ENCODE peak calls at places on chromosomes 11 and 22, in eight cellular contexts. F is GM12878, E is HepG2, G is HCT116, M is Panc1, A is GM23338, N is K562, L is upper lobe of left lung. Q is an unnamed sample.

GRCh38 chr11:101187748-101188147 is 58.1 kb upstream of the PGR start:
- ATAC-seq in F (no peak), E (no peak), G (no peak), M (no peak), A (no peak), N (no peak), L (no peak), Q (no peak)

GRCh38 chr11:43944761-43945311 is 2.4 kb downstream of the C11orf96 start:
- ATAC-seq in F (peak), E (peak), G (peak), M (peak), A (peak), N (peak), L (peak), Q (peak)

GRCh38 chr22:21837184-21837979 is 30.1 kb downstream of the MAPK1 start:
- ATAC-seq in F (no peak), E (peak), G (peak), M (no peak), A (peak), N (peak), L (no peak), Q (peak)

GRCh38 chr11:121965330-121965729 is 150.7 kb downstream of the BLID start:
- ATAC-seq in F (no peak), E (no peak), G (no peak), M (no peak), A (no peak), N (no peak), L (no peak), Q (no peak)

GRCh38 chr11:73950869-73951710 is at the start of gene DNAJB13:
- ATAC-seq in F (peak), E (peak), G (peak), M (peak), A (peak), N (peak), L (peak), Q (no peak)

GRCh38 chr11:104883342-104883741 is 14.9 kb downstream of the CASP12 start:
- ATAC-seq in F (no peak), E (no peak), G (no peak), M (no peak), A (no peak), N (no peak), L (no peak), Q (no peak)

GRCh38 chr11:115527534-115528125 is 23.4 kb upstream of the CADM1 start:
- ATAC-seq in F (no peak), E (no peak), G (no peak), M (no peak), A (peak), N (no peak), L (no peak), Q (no peak)

GRCh38 chr22:45150139-45150538 is 13.6 kb upstream of the NUP50 start:
- ATAC-seq in F (no peak), E (no peak), G (no peak), M (no peak), A (no peak), N (no peak), L (no peak), Q (no peak)

GRCh38 chr11:30798547-30799236 is 212.5 kb upstream of the MPPED2 start:
- ATAC-seq in F (no peak), E (no peak), G (no peak), M (no peak), A (no peak), N (no peak), L (no peak), Q (no peak)

GRCh38 chr11:68049509-68050370 is 10.9 kb downstream of the TCIRG1 start:
- ATAC-seq in F (no peak), E (peak), G (no peak), M (no peak), A (peak), N (no peak), L (no peak), Q (no peak)

GRCh38 chr11:68051191-68052136 is 12.6 kb downstream of the TCIRG1 start:
- ATAC-seq in F (no peak), E (peak), G (no peak), M (peak), A (peak), N (no peak), L (no peak), Q (no peak)

GRCh38 chr11:68050371-68050841 is 11.6 kb downstream of the TCIRG1 start:
- ATAC-seq in F (no peak), E (peak), G (no peak), M (no peak), A (no peak), N (no peak), L (no peak), Q (no peak)

GRCh38 chr11:68047437-68048290 is 8.8 kb downstream of the TCIRG1 start:
- ATAC-seq in F (no peak), E (no peak), G (no peak), M (no peak), A (no peak), N (no peak), L (no peak), Q (no peak)

GRCh38 chr11:68048681-68049508 is 10.1 kb downstream of the TCIRG1 start:
- ATAC-seq in F (no peak), E (no peak), G (no peak), M (no peak), A (no peak), N (no peak), L (no peak), Q (no peak)
- TF ChIP-seq POLR2AphosphoS5 in F (no peak), E (no peak), G (no peak), M (no peak), A (no peak), N (no peak), L (no peak), Q (no peak)

GRCh38 chr11:11016123-11016522 is 158.3 kb upstream of the ZBED5 start:
- ATAC-seq in F (no peak), E (no peak), G (no peak), M (peak), A (no peak), N (no peak), L (no peak), Q (no peak)

GRCh38 chr11:11011617-11012016 is 153.8 kb upstream of the ZBED5 start:
- ATAC-seq in F (no peak), E (no peak), G (no peak), M (no peak), A (no peak), N (no peak), L (no peak), Q (no peak)

GRCh38 chr11:11010624-11011127 is 152.8 kb upstream of the ZBED5 start:
- ATAC-seq in F (no peak), E (peak), G (peak), M (peak), A (peak), N (peak), L (peak), Q (peak)
- H3K4me3 ChIP-seq in F (no peak), E (no peak), G (peak), M (no peak), A (peak), N (no peak), L (no peak), Q (no peak)

DNA sequence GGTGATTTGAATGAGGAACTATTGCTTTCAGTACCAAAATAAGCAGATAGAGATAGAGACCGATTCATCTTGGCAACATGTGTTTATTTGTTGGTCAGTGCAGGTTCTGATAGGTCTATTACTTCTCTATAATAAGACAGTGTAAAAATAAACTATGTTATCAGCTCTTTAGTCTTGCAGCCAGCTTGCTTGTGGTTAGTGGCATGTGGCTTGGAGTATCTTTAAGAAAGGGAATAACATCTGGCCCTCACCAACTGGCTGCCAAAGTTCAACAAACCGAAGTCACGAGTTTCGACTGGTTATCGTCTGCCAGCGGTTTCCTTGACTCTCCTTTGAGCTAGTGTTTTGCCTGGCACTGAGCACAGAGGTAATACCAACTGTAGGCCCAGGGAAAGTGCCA is 71.8 kb downstream of the CTTN start:
- ATAC-seq in F (peak), E (no peak), G (no peak), M (no peak), A (no peak), N (no peak), L (no peak), Q (no peak)
- TF ChIP-seq POLR2AphosphoS5 in F (no peak), E (no peak), G (no peak), M (no peak), A (no peak), N (no peak), L (no peak), Q (no peak)

GRCh38 chr11:112175596-112175947 is 260 bp downstream of the BCO2 start:
- ATAC-seq in F (no peak), E (no peak), G (peak), M (peak), A (no peak), N (peak), L (no peak), Q (peak)
- H3K4me3 ChIP-seq in F (no peak), E (no peak), G (peak), M (peak), A (peak), N (no peak), L (peak), Q (peak)